ENCODE peak calls at places on chromosomes 6 and 20, in seven cellular contexts. L is HTR-8/SVneo, U is GM03348, A is activated T-cell treated with anti-CD3 and anti-CD28 coated beads for 4 hours, I is COR-L47, N is type B pancreatic cell, E is GF-D8. B is an unnamed sample.

GRCh38 chr6:112029045-112029822 is 24.7 kb upstream of the CCN6 start:
- DNase-seq in A (peak), U (peak), E (no peak), L (peak), N (no peak), I (peak), B (peak)

GRCh38 chr6:14095444-14095843 is 22.1 kb upstream of the CD83 start:
- DNase-seq in A (no peak), U (no peak), L (no peak), N (no peak), I (no peak), E (no peak), B (no peak)

GRCh38 chr6:81950877-81951276 is 198.4 kb upstream of the TENT5A start:
- DNase-seq in E (no peak), L (no peak), U (peak), I (no peak), N (no peak), A (no peak), B (no peak)

GRCh38 chr20:43722153-43722505 is 4.7 kb downstream of the GTSF1L start:
- DNase-seq in U (no peak), I (no peak), E (no peak), L (no peak), A (peak), N (no peak), B (no peak)

GRCh38 chr6:47034919-47035318 is 7.2 kb downstream of the ADGRF1 start:
- DNase-seq in E (no peak), L (peak), U (peak), A (no peak), N (no peak), I (peak), B (peak)

GRCh38 chr6:84811351-84811750 is 47.0 kb upstream of the TBX18 start:
- DNase-seq in I (no peak), U (no peak), L (no peak), N (no peak), A (no peak), E (no peak), B (no peak)

GRCh38 chr6:75333811-75334210 is 49.2 kb upstream of the TMEM30A start:
- DNase-seq in L (no peak), E (no peak), U (no peak), A (no peak), I (no peak), N (no peak), B (no peak)

GRCh38 chr6:48429021-48429420 is 318.0 kb upstream of the PTCHD4 start:
- DNase-seq in A (no peak), E (no peak), U (no peak), I (no peak), N (no peak), L (no peak), B (no peak)

GRCh38 chr6:8108031-8108660 is 5.8 kb upstream of the EEF1E1 start:
- DNase-seq in U (peak), A (no peak), I (no peak), N (no peak), L (peak), E (no peak), B (no peak)

GRCh38 chr6:143005816-143006215 is 54.9 kb upstream of the AIG1 start:
- DNase-seq in U (no peak), L (no peak), N (no peak), E (no peak), A (no peak), I (no peak), B (no peak)

GRCh38 chr6:121548146-121548545 is 112.7 kb downstream of the GJA1 start:
- DNase-seq in L (no peak), A (no peak), E (no peak), N (no peak), U (peak), I (no peak), B (peak)

GRCh38 chr6:15551798-15552197 is 111.0 kb downstream of the DTNBP1 start:
- DNase-seq in A (no peak), U (no peak), I (peak), N (no peak), E (no peak), L (no peak), B (no peak)

GRCh38 chr20:52305029-52305645 is 113.6 kb upstream of the ZFP64 start:
- DNase-seq in A (no peak), L (peak), I (no peak), E (no peak), N (no peak), U (no peak), B (no peak)

GRCh38 chr6:73309784-73310502 is 44.1 kb downstream of the DPPA5 start:
- DNase-seq in U (peak), N (no peak), A (peak), E (no peak), I (peak), L (peak), B (peak)

GRCh38 chr20:38935967-38936407 is 9.8 kb downstream of the FAM83D start:
- DNase-seq in L (no peak), A (no peak), I (no peak), N (no peak), U (no peak), E (no peak), B (no peak)

GRCh38 chr6:122315842-122316241 is 83.6 kb upstream of the HSF2 start:
- DNase-seq in E (no peak), N (no peak), L (no peak), U (no peak), I (no peak), A (no peak), B (no peak)

GRCh38 chr6:15501806-15502450 is 160.9 kb downstream of the DTNBP1 start:
- DNase-seq in U (peak), A (no peak), E (no peak), L (peak), I (no peak), N (no peak), B (no peak)

GRCh38 chr6:1952726-1953360 is 292.6 kb downstream of the GMDS start:
- DNase-seq in I (no peak), L (peak), A (no peak), N (no peak), E (no peak), U (peak), B (no peak)

GRCh38 chr6:148577687-148578488 is 168.9 kb upstream of the UST start:
- DNase-seq in I (peak), E (peak), N (no peak), L (peak), A (no peak), U (peak), B (peak)

GRCh38 chr6:161901740-161902426 is 628.0 kb upstream of the AGPAT4 start:
- DNase-seq in N (no peak), I (no peak), E (no peak), L (no peak), U (no peak), A (no peak), B (no peak)

GRCh38 chr20:50189681-50190250 is 864 bp upstream of the CEBPB start:
- DNase-seq in N (no peak), A (peak), E (no peak), L (no peak), I (no peak), U (no peak), B (peak)

GRCh38 chr6:79993012-79993910 is 11.2 kb upstream of the TTK start:
- DNase-seq in N (no peak), L (no peak), U (no peak), E (no peak), I (no peak), A (no peak), B (no peak)

GRCh38 chr6:43831211-43831610 is 61.2 kb downstream of the VEGFA start:
- DNase-seq in U (no peak), N (no peak), E (no peak), L (no peak), A (no peak), I (no peak), B (no peak)

GRCh38 chr6:11848852-11849731 is 70.5 kb upstream of the ADTRP start:
- DNase-seq in N (no peak), U (no peak), I (peak), L (no peak), A (no peak), E (no peak), B (no peak)

GRCh38 chr6:129701721-129702455 is 8.1 kb downstream of the ARHGAP18 start:
- DNase-seq in A (no peak), E (no peak), N (no peak), L (no peak), U (peak), I (no peak), B (peak)

GRCh38 chr6:110635096-110635495 is 158.7 kb upstream of the SLC22A16 start:
- DNase-seq in A (no peak), N (no peak), E (no peak), L (no peak), U (no peak), I (no peak), B (peak)

GRCh38 chr6:85462673-85463072 is 12.8 kb downstream of the NT5E start:
- DNase-seq in A (no peak), I (no peak), E (no peak), N (no peak), U (no peak), L (no peak), B (no peak)

GRCh38 chr6:137731960-137732616 is 135.0 kb upstream of the TNFAIP3 start:
- DNase-seq in N (no peak), A (no peak), L (peak), U (peak), I (no peak), E (peak), B (no peak)

GRCh38 chr6:123925360-123925759 is 121.7 kb downstream of the NKAIN2 start:
- DNase-seq in I (no peak), U (no peak), N (no peak), E (no peak), A (no peak), L (no peak), B (peak)

GRCh38 chr6:47116616-47117015 is 74.5 kb upstream of the ADGRF1 start:
- DNase-seq in E (no peak), U (no peak), N (no peak), I (no peak), L (no peak), A (no peak), B (no peak)

GRCh38 chr6:148598690-148599089 is 148.1 kb upstream of the UST start:
- DNase-seq in I (no peak), N (no peak), E (no peak), L (no peak), A (no peak), U (no peak), B (no peak)

GRCh38 chr6:42692151-42692911 is 30.1 kb downstream of the PRPH2 start:
- DNase-seq in L (no peak), I (no peak), U (peak), A (no peak), E (no peak), N (no peak), B (no peak)

GRCh38 chr6:71412559-71412958 is 123.9 kb downstream of the OGFRL1 start:
- DNase-seq in E (no peak), L (no peak), I (no peak), U (no peak), A (no peak), N (no peak), B (no peak)

GRCh38 chr6:83770910-83771309 is 62.0 kb upstream of the SNAP91 start:
- DNase-seq in I (no peak), E (no peak), A (no peak), N (no peak), L (no peak), U (no peak), B (peak)

GRCh38 chr20:48098099-48098498 is 312.8 kb upstream of the SULF2 start:
- DNase-seq in U (no peak), A (no peak), L (no peak), E (no peak), I (no peak), N (no peak), B (no peak)